ENCODE peak calls at places on chromosomes 11 and 22, in nine cellular contexts. E is IMR-90; Y is spleen; S is naive thymus-derived CD4-positive, alpha-beta T cell; I is upper lobe of right lung; V is tibial artery; A is mucosa of descending colon; P is CD4-positive, CD25-positive, alpha-beta regulatory T cell; G is gastrocnemius medialis. B is an unnamed sample.
A peak's percentile ranks its signal among the peaks of the same experiment; 100 is the strongest.

GRCh38 chr11:3202305-3202704 is 16.3 kb downstream of the MRGPRG start:
- DNase-seq in E (no peak), Y (peak; percentile 70), S (no peak), I (no peak), V (no peak), A (peak; percentile 25), P (no peak), G (no peak), B (no peak)

GRCh38 chr11:48108231-48109045 is 108.2 kb upstream of the OR4B1 start:
- DNase-seq in E (no peak), Y (no peak), S (no peak), I (no peak), V (no peak), A (no peak), P (no peak), G (no peak), B (no peak)

GRCh38 chr22:24432059-24432853 is 4.9 kb downstream of the ADORA2A start:
- DNase-seq in E (peak; percentile 16), Y (peak; percentile 82), S (no peak), I (peak; percentile 75), V (no peak), A (no peak), P (no peak), G (no peak), B (peak; percentile 73)

GRCh38 chr22:47625531-47626427 is 863.3 kb downstream of the TBC1D22A start:
- DNase-seq in E (no peak), Y (no peak), S (no peak), I (peak; percentile 60), V (no peak), A (no peak), P (no peak), G (no peak), B (no peak)

GRCh38 chr11:76293189-76293631 is 86.9 kb upstream of the WNT11 start:
- DNase-seq in E (no peak), Y (no peak), S (no peak), I (no peak), V (no peak), A (no peak), P (no peak), G (no peak), B (no peak)

GRCh38 chr11:46597609-46598219 is 3.9 kb upstream of the AMBRA1 start:
- DNase-seq in E (peak; percentile 70), Y (no peak), S (no peak), I (no peak), V (no peak), A (no peak), P (peak; percentile 14), G (no peak), B (no peak)

GRCh38 chr22:27019827-27020226 is 362.4 kb downstream of the MIAT start:
- DNase-seq in E (no peak), Y (no peak), S (no peak), I (no peak), V (no peak), A (no peak), P (no peak), G (no peak), B (peak; percentile 28)

GRCh38 chr11:62400760-62401159 is 18.1 kb upstream of the SCGB1A1 start:
- DNase-seq in E (peak; percentile 74), Y (peak; percentile 65), S (no peak), I (peak; percentile 72), V (peak; percentile 75), A (peak; percentile 84), P (no peak), G (peak; percentile 80), B (peak; percentile 94)

GRCh38 chr11:112464949-112465348 is 204.3 kb upstream of the PLET1 start:
- DNase-seq in E (no peak), Y (no peak), S (no peak), I (no peak), V (no peak), A (no peak), P (no peak), G (no peak), B (no peak)

GRCh38 chr11:83641511-83641910 is 355.3 kb upstream of the CCDC90B start:
- DNase-seq in E (peak; percentile 6), Y (no peak), S (no peak), I (no peak), V (no peak), A (no peak), P (no peak), G (peak; percentile 12), B (peak; percentile 46)

GRCh38 chr11:68457898-68458249 is 2.7 kb upstream of the PPP6R3 start:
- DNase-seq in E (no peak), Y (peak; percentile 78), S (no peak), I (peak; percentile 52), V (no peak), A (peak; percentile 75), P (no peak), G (no peak), B (no peak)

DNA sequence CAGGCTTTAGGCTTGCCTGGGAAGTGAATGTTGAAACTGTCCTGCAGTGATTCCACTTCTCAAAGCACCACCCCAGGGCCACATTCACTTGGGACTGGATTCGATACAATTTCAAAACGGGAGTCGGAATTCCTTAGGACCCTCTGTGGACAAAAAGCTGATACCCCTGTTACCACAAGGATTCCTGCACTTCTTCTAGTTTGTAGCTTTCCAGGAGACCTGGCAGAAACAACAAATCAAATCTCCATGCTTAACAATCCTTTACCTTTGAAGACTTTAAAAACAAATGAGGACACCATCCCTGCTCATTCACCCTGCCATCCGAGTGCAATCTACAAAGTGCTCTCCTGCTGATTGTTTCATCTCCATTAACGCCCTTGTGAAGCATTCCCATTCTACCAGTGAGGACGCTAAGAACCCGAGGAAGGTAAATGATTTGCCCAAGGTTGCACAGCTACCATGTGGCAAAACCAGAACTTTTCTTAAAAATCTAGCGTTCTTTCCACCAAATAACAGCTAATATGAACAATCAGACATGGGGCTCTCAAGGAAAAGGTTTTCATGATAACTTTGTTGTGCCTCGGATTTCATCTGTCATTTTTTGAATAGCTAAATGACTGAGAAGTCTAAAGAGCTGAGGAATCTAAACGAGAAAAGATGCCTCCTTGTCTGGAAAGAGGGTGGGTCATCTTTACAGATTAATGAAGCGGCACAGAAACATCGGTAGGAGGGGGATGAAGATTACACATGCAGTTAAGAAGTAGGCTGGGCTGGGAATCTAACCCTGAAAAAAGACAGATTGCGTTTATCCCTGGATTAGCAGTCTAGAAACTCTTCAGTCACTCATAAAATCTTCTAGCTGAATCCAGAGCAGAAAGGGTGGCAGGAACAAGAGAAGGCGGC is 722 bp upstream of the MPZL2 start:
- DNase-seq in E (no peak), Y (no peak), S (no peak), I (no peak), V (no peak), A (no peak), P (no peak), G (no peak), B (no peak)
- H3K4me1 ChIP-seq in E (no peaks in the 10 kb centered on the region), Y (peaks cover 8% of the 10 kb centered on the region), S (no peaks in the 10 kb centered on the region), I (peaks cover 31% of the 10 kb centered on the region), V (peaks cover 9% of the 10 kb centered on the region), A (peaks cover 16% of the 10 kb centered on the region), P (peaks cover 10% of the 10 kb centered on the region), G (no peaks in the 10 kb centered on the region), B (no peaks in the 10 kb centered on the region)

DNA sequence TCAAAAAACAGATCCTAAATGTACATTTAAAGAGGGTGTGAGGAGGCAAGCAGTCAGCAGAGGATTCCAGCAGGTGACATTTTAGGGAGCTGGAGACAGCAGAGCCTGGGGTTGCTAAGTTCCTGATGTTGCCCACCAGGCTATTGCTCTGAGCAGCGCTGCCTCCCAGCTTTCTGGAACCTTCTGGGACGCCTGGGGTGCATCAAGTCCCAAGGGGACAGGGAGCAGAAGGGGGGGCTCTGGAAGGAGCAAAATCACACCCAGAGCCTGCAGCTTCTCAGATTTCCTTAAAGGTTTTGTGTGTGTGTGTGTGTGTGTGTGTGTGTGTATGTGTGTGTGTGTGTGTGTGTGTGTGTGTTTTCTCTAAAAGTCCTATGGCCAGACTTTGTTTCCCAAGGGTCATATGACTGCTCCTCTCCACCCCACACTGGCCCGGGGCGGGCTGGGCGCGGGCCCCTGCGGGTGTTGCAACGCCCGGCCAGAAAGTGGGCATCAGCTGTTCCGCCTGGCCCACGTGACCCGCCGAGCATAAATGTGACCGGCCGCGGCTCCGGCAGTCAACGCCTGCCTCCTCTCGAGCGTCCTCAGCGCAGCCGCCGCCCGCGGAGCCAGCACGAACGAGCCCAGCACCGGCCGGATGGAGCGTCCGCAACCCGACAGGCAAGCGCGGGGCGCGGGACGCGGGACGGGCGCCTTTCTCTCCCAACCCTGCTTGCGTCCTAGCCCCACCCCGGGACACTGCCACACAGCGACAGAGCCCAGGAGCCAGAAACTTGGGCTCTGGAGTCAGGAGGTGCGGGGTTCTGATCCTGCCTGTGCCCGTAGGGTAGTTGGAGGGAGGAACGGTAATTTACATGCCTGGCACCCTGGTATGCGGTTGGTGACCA is at the start of gene HMOX1:
- DNase-seq in E (peak; percentile 85), Y (peak; percentile 97), S (peak; percentile 25), I (peak; percentile 98), V (peak; percentile 96), A (peak; percentile 95), P (peak; percentile 85), G (peak; percentile 96), B (peak; percentile 92)
- H3K4me1 ChIP-seq in E (peaks cover 32% of the 10 kb centered on the region), Y (peaks cover 47% of the 10 kb centered on the region), S (peaks cover 4% of the 10 kb centered on the region), I (peaks cover 36% of the 10 kb centered on the region), V (peaks cover 39% of the 10 kb centered on the region), A (peaks cover 46% of the 10 kb centered on the region), P (peaks cover 18% of the 10 kb centered on the region), G (peaks cover 52% of the 10 kb centered on the region), B (no peaks in the 10 kb centered on the region)

DNA sequence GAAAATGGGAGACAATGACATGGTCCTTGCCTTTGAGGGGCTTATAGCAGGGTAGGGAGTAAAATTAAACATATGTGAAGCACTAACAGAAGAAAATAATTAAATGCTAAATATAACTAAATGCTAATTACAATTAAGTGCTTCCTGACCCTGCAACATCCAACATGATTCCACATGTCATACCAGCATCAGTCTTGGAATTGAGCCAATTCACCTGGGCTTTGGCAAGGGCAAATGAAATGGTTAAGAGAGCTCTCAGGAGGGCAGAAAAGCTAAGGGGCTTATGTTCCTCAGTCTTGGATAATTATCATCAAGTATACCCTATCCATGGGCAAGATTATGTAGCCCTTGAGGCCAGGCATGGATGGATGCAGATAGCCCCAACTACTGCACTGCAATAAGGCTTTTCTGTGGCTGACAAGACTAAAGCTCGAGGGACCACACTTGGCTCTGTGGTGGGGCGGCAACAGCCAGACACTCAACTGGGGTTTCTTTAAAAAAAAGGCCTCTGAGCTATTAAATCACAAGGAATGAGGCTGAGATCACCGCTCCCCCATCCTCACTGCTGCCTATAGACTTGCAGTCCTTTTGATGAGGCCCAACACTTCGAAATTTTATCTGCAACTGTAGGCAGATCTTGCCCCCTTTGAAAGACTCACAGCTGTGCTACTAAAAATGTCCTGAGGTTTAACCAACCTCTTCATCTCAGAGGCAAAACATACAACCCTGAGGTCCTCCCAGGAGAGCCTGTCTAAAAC is 39.0 kb downstream of the IL18BP start:
- DNase-seq in E (no peak), Y (no peak), S (no peak), I (no peak), V (no peak), A (no peak), P (no peak), G (peak; percentile 33), B (no peak)
- H3K4me1 ChIP-seq in E (peaks cover 10% of the 10 kb centered on the region), Y (peaks cover 64% of the 10 kb centered on the region), S (peaks cover 51% of the 10 kb centered on the region), I (peaks cover 58% of the 10 kb centered on the region), V (peaks cover 78% of the 10 kb centered on the region), A (peaks cover 44% of the 10 kb centered on the region), P (peaks cover 72% of the 10 kb centered on the region), G (peaks cover 55% of the 10 kb centered on the region), B (peaks cover 4% of the 10 kb centered on the region)

DNA sequence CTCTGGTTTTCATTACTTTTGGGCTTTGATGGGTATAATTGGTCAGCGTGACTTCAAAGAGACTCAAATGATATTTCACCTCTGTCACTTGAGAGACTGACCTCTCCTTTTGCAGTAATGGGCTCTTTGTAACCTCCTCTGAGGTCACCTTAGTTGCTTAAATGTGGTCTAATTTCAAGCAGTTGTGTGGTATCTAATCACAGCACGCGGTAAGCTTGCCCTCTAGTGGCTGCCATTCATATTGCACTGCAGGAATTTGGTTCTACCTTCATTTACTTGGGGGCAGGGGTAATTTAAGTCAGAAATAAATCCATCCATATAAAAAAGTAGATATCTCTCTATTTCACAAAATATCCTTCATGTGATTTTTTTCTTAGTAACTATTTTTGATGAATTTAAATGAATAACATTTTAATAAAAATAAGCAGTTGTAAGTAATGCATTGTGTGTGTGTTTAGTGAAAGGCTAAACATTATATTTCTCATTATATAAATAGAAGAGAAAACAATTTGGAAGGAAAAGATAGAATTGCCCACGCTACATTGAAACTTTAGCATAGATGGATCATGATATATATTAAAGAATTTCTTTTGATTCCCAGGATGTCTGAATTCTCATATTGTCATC is 55.0 kb upstream of the ANO3 start:
- DNase-seq in E (peak; percentile 71), Y (no peak), S (peak; percentile 4), I (no peak), V (peak; percentile 34), A (no peak), P (peak; percentile 57), G (peak; percentile 18), B (peak; percentile 51)
- H3K4me1 ChIP-seq in E (no peaks in the 10 kb centered on the region), Y (no peaks in the 10 kb centered on the region), S (no peaks in the 10 kb centered on the region), I (no peaks in the 10 kb centered on the region), V (no peaks in the 10 kb centered on the region), A (no peaks in the 10 kb centered on the region), P (no peaks in the 10 kb centered on the region), G (no peaks in the 10 kb centered on the region), B (no peaks in the 10 kb centered on the region)